ENCODE peak calls at places on chromosome 12, in four cellular contexts. C, T, B and L are unnamed samples.

GRCh38 chr12:46369095-46369473 is 3.5 kb downstream of the SLC38A2 start:
- DNase-seq in C (no peak), T (no peak), B (no peak), L (no peak)

GRCh38 chr12:32595251-32595650 is 83.8 kb upstream of the DNM1L start:
- DNase-seq in C (no peak), T (no peak), B (peak), L (peak)

GRCh38 chr12:25959069-25959961 is 833 bp downstream of the RASSF8 start:
- DNase-seq in C (peak), T (peak), B (peak), L (peak)

GRCh38 chr12:132345555-132346200 is 16.3 kb upstream of the GALNT9 start:
- DNase-seq in C (no peak), T (no peak), B (no peak), L (no peak)

GRCh38 chr12:49334681-49335080 is 2.3 kb downstream of the C1QL4 start:
- DNase-seq in C (no peak), T (no peak), B (no peak), L (no peak)

GRCh38 chr12:114933428-114934160 is 249.6 kb upstream of the TBX3 start:
- DNase-seq in C (no peak), T (peak), B (peak), L (peak)

GRCh38 chr12:126369487-126370463 is 1304.5 kb downstream of the AACS start:
- DNase-seq in C (no peak), T (no peak), B (no peak), L (no peak)

GRCh38 chr12:128109636-128110035 is 157.3 kb upstream of the TMEM132C start:
- DNase-seq in C (no peak), T (no peak), B (no peak), L (no peak)

GRCh38 chr12:45660330-45660729 is 69.2 kb upstream of the ARID2 start:
- DNase-seq in C (no peak), T (peak), B (peak), L (no peak)

GRCh38 chr12:66269757-66270383 is 32.4 kb upstream of the HELB start:
- DNase-seq in C (peak), T (peak), B (peak), L (peak)

GRCh38 chr12:101165319-101165718 is 44.7 kb downstream of the SLC5A8 start:
- DNase-seq in C (no peak), T (no peak), B (no peak), L (no peak)

GRCh38 chr12:63967781-63968180 is 123.3 kb downstream of the SRGAP1 start:
- DNase-seq in C (no peak), T (no peak), B (peak), L (no peak)

GRCh38 chr12:19234991-19235876 is 105.7 kb downstream of the PLEKHA5 start:
- DNase-seq in C (no peak), T (no peak), B (peak), L (no peak)

GRCh38 chr12:57754411-57755193 is at the start of gene MARCHF9:
- DNase-seq in C (peak), T (peak), B (no peak), L (peak)

GRCh38 chr12:127964717-127965116 is 302.3 kb upstream of the TMEM132C start:
- DNase-seq in C (no peak), T (peak), B (no peak), L (no peak)

GRCh38 chr12:4762773-4763172 is 42.6 kb downstream of the GALNT8 start:
- DNase-seq in C (no peak), T (no peak), B (no peak), L (no peak)

GRCh38 chr12:49662998-49663843 is 39.9 kb downstream of the PRPF40B start:
- DNase-seq in C (peak), T (no peak), B (peak), L (peak)

GRCh38 chr12:24530689-24531088 is 418.2 kb downstream of the BCAT1 start:
- DNase-seq in C (no peak), T (no peak), B (no peak), L (no peak)

GRCh38 chr12:77064891-77065360 is 443 bp downstream of the E2F7 start:
- DNase-seq in C (no peak), T (no peak), B (no peak), L (no peak)

GRCh38 chr12:111408116-111408440 is 2.4 kb downstream of the SH2B3 start:
- DNase-seq in C (no peak), T (no peak), B (no peak), L (no peak)

GRCh38 chr12:68455676-68456345 is 123.6 kb upstream of the MDM1 start:
- DNase-seq in C (no peak), T (no peak), B (peak), L (no peak)

GRCh38 chr12:78229491-78230209 is 399.0 kb downstream of the NAV3 start:
- DNase-seq in C (peak), T (peak), B (peak), L (peak)

GRCh38 chr12:62618948-62619347 is 152.3 kb downstream of the MON2 start:
- DNase-seq in C (no peak), T (no peak), B (no peak), L (no peak)

GRCh38 chr12:16560273-16560672 is 45.7 kb downstream of the LMO3 start:
- DNase-seq in C (no peak), T (no peak), B (no peak), L (no peak)

GRCh38 chr12:51013441-51013840 is 12.7 kb downstream of the SLC11A2 start:
- DNase-seq in C (no peak), T (no peak), B (no peak), L (no peak)

GRCh38 chr12:44930972-44931600 is 55.0 kb upstream of the NELL2 start:
- DNase-seq in C (no peak), T (peak), B (peak), L (peak)

GRCh38 chr12:9049520-9050133 is 60.3 kb downstream of the KLRG1 start:
- DNase-seq in C (no peak), T (peak), B (peak), L (peak)

GRCh38 chr12:104546575-104546974 is 89.8 kb downstream of the CHST11 start:
- DNase-seq in C (no peak), T (no peak), B (no peak), L (no peak)

GRCh38 chr12:104376650-104377506 is 73.3 kb downstream of the EID3 start:
- DNase-seq in C (no peak), T (peak), B (peak), L (no peak)

GRCh38 chr12:116813271-116814041 is 67.8 kb downstream of the HRK start:
- DNase-seq in C (no peak), T (no peak), B (peak), L (no peak)

GRCh38 chr12:9243999-9244649 is 35.9 kb upstream of the PZP start:
- DNase-seq in C (no peak), T (no peak), B (no peak), L (no peak)

GRCh38 chr12:120118710-120119097 is 2.2 kb upstream of the RAB35 start:
- DNase-seq in C (no peak), T (no peak), B (peak), L (no peak)

GRCh38 chr12:94534761-94535613 is 75.3 kb upstream of the CEP83 start:
- DNase-seq in C (no peak), T (no peak), B (no peak), L (no peak)

GRCh38 chr12:12466157-12466556 is 96.5 kb downstream of the DUSP16 start:
- DNase-seq in C (no peak), T (no peak), B (no peak), L (no peak)

GRCh38 chr12:69330475-69331473 is 17.4 kb upstream of the LYZ start:
- DNase-seq in C (peak), T (no peak), B (peak), L (peak)

GRCh38 chr12:3200032-3200617 is 122.9 kb downstream of the TSPAN9 start:
- DNase-seq in C (peak), T (peak), B (peak), L (peak)

GRCh38 chr12:6957151-6957701 is 6.1 kb downstream of the PTPN6 start:
- DNase-seq in C (no peak), T (no peak), B (no peak), L (no peak)
- H3K4me2 ChIP-seq in C (no peak), T (no peak), B (no peak), L (no peak)

DNA sequence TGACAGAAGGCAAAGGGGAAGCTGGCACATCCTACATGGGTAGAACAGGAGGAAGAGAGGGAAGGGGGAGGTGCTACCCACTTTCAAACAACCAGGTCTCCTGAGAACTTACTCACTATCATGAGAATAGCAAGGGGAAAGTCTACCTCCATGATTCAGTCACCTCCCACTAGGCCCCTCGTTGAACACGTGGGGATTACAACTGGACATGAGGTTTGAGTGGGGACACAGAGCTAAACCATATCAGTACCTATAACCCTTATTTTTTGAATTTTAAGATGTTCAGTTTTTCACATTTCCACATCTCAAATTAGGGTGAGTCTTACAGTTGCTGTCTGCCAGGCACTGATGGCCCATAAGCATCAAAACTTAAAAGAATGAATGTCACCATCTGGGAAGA is 80.2 kb upstream of the ST8SIA1 start:
- DNase-seq in C (no peak), T (no peak), B (no peak), L (no peak)
- TF ChIP-seq CTCF in C (no peak), T (no peak), B (no peak), L (no peak)

GRCh38 chr12:74900232-74900631 is 309.4 kb downstream of the KCNC2 start:
- DNase-seq in C (no peak), T (no peak), B (no peak), L (no peak)
- H3K4me2 ChIP-seq in C (no peak), T (no peak), B (no peak), L (no peak)

DNA sequence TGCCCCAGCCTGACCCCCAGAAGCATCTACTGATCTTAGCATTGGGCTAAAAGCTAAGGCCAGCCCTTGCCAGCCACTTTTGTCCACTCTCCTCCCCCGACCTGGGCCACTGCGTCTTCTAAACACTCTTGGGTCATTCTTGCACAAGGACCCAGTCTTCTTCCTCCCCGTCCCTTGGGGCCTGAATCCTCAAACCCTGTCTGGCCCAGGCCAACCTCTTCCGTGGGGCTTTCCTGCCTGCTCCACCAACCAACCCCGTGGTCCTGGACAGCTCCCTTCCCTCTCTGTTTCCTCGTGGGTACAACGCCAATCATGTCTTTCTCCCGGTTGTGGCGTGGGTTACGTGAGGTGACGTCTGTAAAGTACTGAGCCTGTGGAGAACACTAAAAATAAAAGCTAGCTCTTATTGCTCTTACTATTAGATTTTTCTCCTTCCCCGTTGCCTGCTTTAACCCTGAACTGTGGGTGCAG is 21.5 kb downstream of the FAM222A start:
- DNase-seq in C (peak), T (no peak), B (no peak), L (no peak)
- TF ChIP-seq CTCF in C (no peak), T (no peak), B (no peak), L (no peak)

GRCh38 chr12:54002278-54002914 is 2.4 kb downstream of the HOXC9 start:
- DNase-seq in C (no peak), T (no peak), B (no peak), L (no peak)
- H3K4me2 ChIP-seq in C (no peak), T (no peak), B (no peak), L (no peak)